ENCODE peak calls at places on chromosome 14, in eight cellular contexts. One of them, this sample, is unnamed.

GRCh38 chr14:31536201-31536960 is 24.8 kb upstream of the NUBPL start:
- DNase-seq in stimulated activated CD8-positive, alpha-beta memory T cell treated with anti-CD3 and anti-CD28 coated beads, Interleukin-4, amount 100 ng/mL, for 24 hours: no peak
- DNase-seq in stimulated activated CD4-positive, alpha-beta T cell treated with anti-CD3 and anti-CD28 coated beads, Interleukin-2, amount 100 ng/mL, for 48 hours: no peak
- DNase-seq in transverse colon: peak
- DNase-seq in IMR-90: no peak
- DNase-seq in mesothelial cell of epicardium: no peak
- DNase-seq in A549: no peak
- DNase-seq in ELR: peak
- DNase-seq in this sample: no peak

GRCh38 chr14:75430106-75430505 is 2.3 kb downstream of the JDP2 start:
- DNase-seq in stimulated activated CD8-positive, alpha-beta memory T cell treated with anti-CD3 and anti-CD28 coated beads, Interleukin-4, amount 100 ng/mL, for 24 hours: no peak
- DNase-seq in stimulated activated CD4-positive, alpha-beta T cell treated with anti-CD3 and anti-CD28 coated beads, Interleukin-2, amount 100 ng/mL, for 48 hours: no peak
- DNase-seq in transverse colon: no peak
- DNase-seq in IMR-90: peak
- DNase-seq in mesothelial cell of epicardium: no peak
- DNase-seq in A549: no peak
- DNase-seq in ELR: no peak
- DNase-seq in this sample: no peak

GRCh38 chr14:69357544-69358200 is 40.4 kb downstream of the ERH start:
- DNase-seq in stimulated activated CD8-positive, alpha-beta memory T cell treated with anti-CD3 and anti-CD28 coated beads, Interleukin-4, amount 100 ng/mL, for 24 hours: no peak
- DNase-seq in stimulated activated CD4-positive, alpha-beta T cell treated with anti-CD3 and anti-CD28 coated beads, Interleukin-2, amount 100 ng/mL, for 48 hours: no peak
- DNase-seq in transverse colon: no peak
- DNase-seq in IMR-90: no peak
- DNase-seq in mesothelial cell of epicardium: no peak
- DNase-seq in A549: no peak
- DNase-seq in ELR: no peak
- DNase-seq in this sample: no peak

GRCh38 chr14:95235351-95235750 is 78.0 kb upstream of the DICER1 start:
- DNase-seq in stimulated activated CD8-positive, alpha-beta memory T cell treated with anti-CD3 and anti-CD28 coated beads, Interleukin-4, amount 100 ng/mL, for 24 hours: no peak
- DNase-seq in stimulated activated CD4-positive, alpha-beta T cell treated with anti-CD3 and anti-CD28 coated beads, Interleukin-2, amount 100 ng/mL, for 48 hours: no peak
- DNase-seq in transverse colon: no peak
- DNase-seq in IMR-90: no peak
- DNase-seq in mesothelial cell of epicardium: no peak
- DNase-seq in A549: no peak
- DNase-seq in ELR: no peak
- DNase-seq in this sample: no peak

GRCh38 chr14:97221572-97221971 is 424.4 kb downstream of the VRK1 start:
- DNase-seq in stimulated activated CD8-positive, alpha-beta memory T cell treated with anti-CD3 and anti-CD28 coated beads, Interleukin-4, amount 100 ng/mL, for 24 hours: no peak
- DNase-seq in stimulated activated CD4-positive, alpha-beta T cell treated with anti-CD3 and anti-CD28 coated beads, Interleukin-2, amount 100 ng/mL, for 48 hours: no peak
- DNase-seq in transverse colon: no peak
- DNase-seq in IMR-90: no peak
- DNase-seq in mesothelial cell of epicardium: no peak
- DNase-seq in A549: no peak
- DNase-seq in ELR: no peak
- DNase-seq in this sample: no peak

GRCh38 chr14:92531151-92531873 is 17.7 kb downstream of the RIN3 start:
- DNase-seq in stimulated activated CD8-positive, alpha-beta memory T cell treated with anti-CD3 and anti-CD28 coated beads, Interleukin-4, amount 100 ng/mL, for 24 hours: peak
- DNase-seq in stimulated activated CD4-positive, alpha-beta T cell treated with anti-CD3 and anti-CD28 coated beads, Interleukin-2, amount 100 ng/mL, for 48 hours: no peak
- DNase-seq in transverse colon: no peak
- DNase-seq in IMR-90: no peak
- DNase-seq in mesothelial cell of epicardium: no peak
- DNase-seq in A549: no peak
- DNase-seq in ELR: no peak
- DNase-seq in this sample: no peak

GRCh38 chr14:103288076-103288766 is 45.8 kb upstream of the EIF5 start:
- DNase-seq in stimulated activated CD8-positive, alpha-beta memory T cell treated with anti-CD3 and anti-CD28 coated beads, Interleukin-4, amount 100 ng/mL, for 24 hours: no peak
- DNase-seq in stimulated activated CD4-positive, alpha-beta T cell treated with anti-CD3 and anti-CD28 coated beads, Interleukin-2, amount 100 ng/mL, for 48 hours: no peak
- DNase-seq in transverse colon: no peak
- DNase-seq in IMR-90: no peak
- DNase-seq in mesothelial cell of epicardium: no peak
- DNase-seq in A549: no peak
- DNase-seq in ELR: no peak
- DNase-seq in this sample: no peak

GRCh38 chr14:32259368-32260013 is 56.4 kb upstream of the RNU6-8 start:
- DNase-seq in stimulated activated CD8-positive, alpha-beta memory T cell treated with anti-CD3 and anti-CD28 coated beads, Interleukin-4, amount 100 ng/mL, for 24 hours: no peak
- DNase-seq in stimulated activated CD4-positive, alpha-beta T cell treated with anti-CD3 and anti-CD28 coated beads, Interleukin-2, amount 100 ng/mL, for 48 hours: no peak
- DNase-seq in transverse colon: no peak
- DNase-seq in IMR-90: peak
- DNase-seq in mesothelial cell of epicardium: no peak
- DNase-seq in A549: peak
- DNase-seq in ELR: peak
- DNase-seq in this sample: peak

GRCh38 chr14:59265808-59266207 is 77.3 kb downstream of the DAAM1 start:
- DNase-seq in stimulated activated CD8-positive, alpha-beta memory T cell treated with anti-CD3 and anti-CD28 coated beads, Interleukin-4, amount 100 ng/mL, for 24 hours: no peak
- DNase-seq in stimulated activated CD4-positive, alpha-beta T cell treated with anti-CD3 and anti-CD28 coated beads, Interleukin-2, amount 100 ng/mL, for 48 hours: no peak
- DNase-seq in transverse colon: peak
- DNase-seq in IMR-90: no peak
- DNase-seq in mesothelial cell of epicardium: no peak
- DNase-seq in A549: no peak
- DNase-seq in ELR: peak
- DNase-seq in this sample: no peak

GRCh38 chr14:24298892-24299254 is 707 bp downstream of the DHRS1 start:
- DNase-seq in stimulated activated CD8-positive, alpha-beta memory T cell treated with anti-CD3 and anti-CD28 coated beads, Interleukin-4, amount 100 ng/mL, for 24 hours: no peak
- DNase-seq in stimulated activated CD4-positive, alpha-beta T cell treated with anti-CD3 and anti-CD28 coated beads, Interleukin-2, amount 100 ng/mL, for 48 hours: no peak
- DNase-seq in transverse colon: no peak
- DNase-seq in IMR-90: peak
- DNase-seq in mesothelial cell of epicardium: no peak
- DNase-seq in A549: peak
- DNase-seq in ELR: peak
- DNase-seq in this sample: peak

GRCh38 chr14:99983251-99984012 is 81.8 kb upstream of the EVL start:
- DNase-seq in stimulated activated CD8-positive, alpha-beta memory T cell treated with anti-CD3 and anti-CD28 coated beads, Interleukin-4, amount 100 ng/mL, for 24 hours: no peak
- DNase-seq in stimulated activated CD4-positive, alpha-beta T cell treated with anti-CD3 and anti-CD28 coated beads, Interleukin-2, amount 100 ng/mL, for 48 hours: no peak
- DNase-seq in transverse colon: no peak
- DNase-seq in IMR-90: no peak
- DNase-seq in mesothelial cell of epicardium: no peak
- DNase-seq in A549: no peak
- DNase-seq in ELR: no peak
- DNase-seq in this sample: no peak

GRCh38 chr14:75985618-75986438 is at the start of gene IFT43:
- DNase-seq in stimulated activated CD8-positive, alpha-beta memory T cell treated with anti-CD3 and anti-CD28 coated beads, Interleukin-4, amount 100 ng/mL, for 24 hours: peak
- DNase-seq in stimulated activated CD4-positive, alpha-beta T cell treated with anti-CD3 and anti-CD28 coated beads, Interleukin-2, amount 100 ng/mL, for 48 hours: peak
- DNase-seq in transverse colon: peak
- DNase-seq in IMR-90: peak
- DNase-seq in mesothelial cell of epicardium: peak
- DNase-seq in A549: peak
- DNase-seq in ELR: peak
- DNase-seq in this sample: peak

GRCh38 chr14:78933948-78934524 is 763.9 kb downstream of the NRXN3 start:
- DNase-seq in stimulated activated CD8-positive, alpha-beta memory T cell treated with anti-CD3 and anti-CD28 coated beads, Interleukin-4, amount 100 ng/mL, for 24 hours: no peak
- DNase-seq in stimulated activated CD4-positive, alpha-beta T cell treated with anti-CD3 and anti-CD28 coated beads, Interleukin-2, amount 100 ng/mL, for 48 hours: no peak
- DNase-seq in transverse colon: no peak
- DNase-seq in IMR-90: peak
- DNase-seq in mesothelial cell of epicardium: no peak
- DNase-seq in A549: peak
- DNase-seq in ELR: peak
- DNase-seq in this sample: peak

GRCh38 chr14:80988742-80989429 is 33.5 kb downstream of the TSHR start:
- DNase-seq in stimulated activated CD8-positive, alpha-beta memory T cell treated with anti-CD3 and anti-CD28 coated beads, Interleukin-4, amount 100 ng/mL, for 24 hours: no peak
- DNase-seq in stimulated activated CD4-positive, alpha-beta T cell treated with anti-CD3 and anti-CD28 coated beads, Interleukin-2, amount 100 ng/mL, for 48 hours: no peak
- DNase-seq in transverse colon: no peak
- DNase-seq in IMR-90: peak
- DNase-seq in mesothelial cell of epicardium: no peak
- DNase-seq in A549: no peak
- DNase-seq in ELR: peak
- DNase-seq in this sample: no peak

GRCh38 chr14:35140718-35141581 is 18.6 kb downstream of the PRORP start:
- DNase-seq in stimulated activated CD8-positive, alpha-beta memory T cell treated with anti-CD3 and anti-CD28 coated beads, Interleukin-4, amount 100 ng/mL, for 24 hours: no peak
- DNase-seq in stimulated activated CD4-positive, alpha-beta T cell treated with anti-CD3 and anti-CD28 coated beads, Interleukin-2, amount 100 ng/mL, for 48 hours: no peak
- DNase-seq in transverse colon: no peak
- DNase-seq in IMR-90: peak
- DNase-seq in mesothelial cell of epicardium: no peak
- DNase-seq in A549: no peak
- DNase-seq in ELR: peak
- DNase-seq in this sample: no peak

GRCh38 chr14:72904840-72905561 is 11.1 kb upstream of the DPF3 start:
- DNase-seq in stimulated activated CD8-positive, alpha-beta memory T cell treated with anti-CD3 and anti-CD28 coated beads, Interleukin-4, amount 100 ng/mL, for 24 hours: peak
- DNase-seq in stimulated activated CD4-positive, alpha-beta T cell treated with anti-CD3 and anti-CD28 coated beads, Interleukin-2, amount 100 ng/mL, for 48 hours: no peak
- DNase-seq in transverse colon: peak
- DNase-seq in IMR-90: peak
- DNase-seq in mesothelial cell of epicardium: no peak
- DNase-seq in A549: peak
- DNase-seq in ELR: peak
- DNase-seq in this sample: peak

GRCh38 chr14:100841445-100842403 is 15.8 kb downstream of the MEG3 start:
- DNase-seq in stimulated activated CD8-positive, alpha-beta memory T cell treated with anti-CD3 and anti-CD28 coated beads, Interleukin-4, amount 100 ng/mL, for 24 hours: no peak
- DNase-seq in stimulated activated CD4-positive, alpha-beta T cell treated with anti-CD3 and anti-CD28 coated beads, Interleukin-2, amount 100 ng/mL, for 48 hours: no peak
- DNase-seq in transverse colon: no peak
- DNase-seq in IMR-90: no peak
- DNase-seq in mesothelial cell of epicardium: no peak
- DNase-seq in A549: no peak
- DNase-seq in ELR: no peak
- DNase-seq in this sample: no peak

GRCh38 chr14:69712217-69712565 is 54.8 kb upstream of the SRSF5 start:
- DNase-seq in stimulated activated CD8-positive, alpha-beta memory T cell treated with anti-CD3 and anti-CD28 coated beads, Interleukin-4, amount 100 ng/mL, for 24 hours: no peak
- DNase-seq in stimulated activated CD4-positive, alpha-beta T cell treated with anti-CD3 and anti-CD28 coated beads, Interleukin-2, amount 100 ng/mL, for 48 hours: no peak
- DNase-seq in transverse colon: no peak
- DNase-seq in IMR-90: no peak
- DNase-seq in mesothelial cell of epicardium: no peak
- DNase-seq in A549: no peak
- DNase-seq in ELR: no peak
- DNase-seq in this sample: no peak

GRCh38 chr14:36519431-36520321 is at the start of gene NKX2-1:
- DNase-seq in stimulated activated CD8-positive, alpha-beta memory T cell treated with anti-CD3 and anti-CD28 coated beads, Interleukin-4, amount 100 ng/mL, for 24 hours: no peak
- DNase-seq in stimulated activated CD4-positive, alpha-beta T cell treated with anti-CD3 and anti-CD28 coated beads, Interleukin-2, amount 100 ng/mL, for 48 hours: no peak
- DNase-seq in transverse colon: no peak
- DNase-seq in IMR-90: no peak
- DNase-seq in mesothelial cell of epicardium: no peak
- DNase-seq in A549: peak
- DNase-seq in ELR: no peak
- DNase-seq in this sample: no peak

GRCh38 chr14:104576607-104577332 is 2.8 kb upstream of the C14orf180 start:
- DNase-seq in stimulated activated CD8-positive, alpha-beta memory T cell treated with anti-CD3 and anti-CD28 coated beads, Interleukin-4, amount 100 ng/mL, for 24 hours: no peak
- DNase-seq in stimulated activated CD4-positive, alpha-beta T cell treated with anti-CD3 and anti-CD28 coated beads, Interleukin-2, amount 100 ng/mL, for 48 hours: no peak
- DNase-seq in transverse colon: peak
- DNase-seq in IMR-90: no peak
- DNase-seq in mesothelial cell of epicardium: no peak
- DNase-seq in A549: no peak
- DNase-seq in ELR: peak
- DNase-seq in this sample: no peak

GRCh38 chr14:24398943-24399801 is at the start of gene NYNRIN:
- DNase-seq in stimulated activated CD8-positive, alpha-beta memory T cell treated with anti-CD3 and anti-CD28 coated beads, Interleukin-4, amount 100 ng/mL, for 24 hours: peak
- DNase-seq in stimulated activated CD4-positive, alpha-beta T cell treated with anti-CD3 and anti-CD28 coated beads, Interleukin-2, amount 100 ng/mL, for 48 hours: no peak
- DNase-seq in transverse colon: peak
- DNase-seq in IMR-90: peak
- DNase-seq in mesothelial cell of epicardium: peak
- DNase-seq in A549: no peak
- DNase-seq in ELR: peak
- DNase-seq in this sample: peak

GRCh38 chr14:75205586-75205985 is 29.2 kb upstream of the TMED10 start:
- DNase-seq in stimulated activated CD8-positive, alpha-beta memory T cell treated with anti-CD3 and anti-CD28 coated beads, Interleukin-4, amount 100 ng/mL, for 24 hours: no peak
- DNase-seq in stimulated activated CD4-positive, alpha-beta T cell treated with anti-CD3 and anti-CD28 coated beads, Interleukin-2, amount 100 ng/mL, for 48 hours: no peak
- DNase-seq in transverse colon: no peak
- DNase-seq in IMR-90: peak
- DNase-seq in mesothelial cell of epicardium: no peak
- DNase-seq in A549: no peak
- DNase-seq in ELR: peak
- DNase-seq in this sample: no peak

GRCh38 chr14:51283402-51283825 is 43.4 kb downstream of the TMX1 start:
- DNase-seq in stimulated activated CD8-positive, alpha-beta memory T cell treated with anti-CD3 and anti-CD28 coated beads, Interleukin-4, amount 100 ng/mL, for 24 hours: no peak
- DNase-seq in stimulated activated CD4-positive, alpha-beta T cell treated with anti-CD3 and anti-CD28 coated beads, Interleukin-2, amount 100 ng/mL, for 48 hours: no peak
- DNase-seq in transverse colon: no peak
- DNase-seq in IMR-90: peak
- DNase-seq in mesothelial cell of epicardium: no peak
- DNase-seq in A549: peak
- DNase-seq in ELR: peak
- DNase-seq in this sample: peak

GRCh38 chr14:38616959-38617358 is 361.1 kb upstream of the CLEC14A start:
- DNase-seq in stimulated activated CD8-positive, alpha-beta memory T cell treated with anti-CD3 and anti-CD28 coated beads, Interleukin-4, amount 100 ng/mL, for 24 hours: no peak
- DNase-seq in stimulated activated CD4-positive, alpha-beta T cell treated with anti-CD3 and anti-CD28 coated beads, Interleukin-2, amount 100 ng/mL, for 48 hours: no peak
- DNase-seq in transverse colon: no peak
- DNase-seq in IMR-90: peak
- DNase-seq in mesothelial cell of epicardium: no peak
- DNase-seq in A549: no peak
- DNase-seq in ELR: peak
- DNase-seq in this sample: no peak

GRCh38 chr14:34502826-34503225 is 36.7 kb downstream of the EAPP start:
- DNase-seq in stimulated activated CD8-positive, alpha-beta memory T cell treated with anti-CD3 and anti-CD28 coated beads, Interleukin-4, amount 100 ng/mL, for 24 hours: no peak
- DNase-seq in stimulated activated CD4-positive, alpha-beta T cell treated with anti-CD3 and anti-CD28 coated beads, Interleukin-2, amount 100 ng/mL, for 48 hours: no peak
- DNase-seq in transverse colon: no peak
- DNase-seq in IMR-90: peak
- DNase-seq in mesothelial cell of epicardium: no peak
- DNase-seq in A549: no peak
- DNase-seq in ELR: no peak
- DNase-seq in this sample: no peak

GRCh38 chr14:77251870-77252269 is 19.1 kb downstream of the NGB start:
- DNase-seq in stimulated activated CD8-positive, alpha-beta memory T cell treated with anti-CD3 and anti-CD28 coated beads, Interleukin-4, amount 100 ng/mL, for 24 hours: no peak
- DNase-seq in stimulated activated CD4-positive, alpha-beta T cell treated with anti-CD3 and anti-CD28 coated beads, Interleukin-2, amount 100 ng/mL, for 48 hours: no peak
- DNase-seq in transverse colon: no peak
- DNase-seq in IMR-90: no peak
- DNase-seq in mesothelial cell of epicardium: no peak
- DNase-seq in A549: no peak
- DNase-seq in ELR: no peak
- DNase-seq in this sample: no peak

GRCh38 chr14:99763527-99764221 is 29.5 kb upstream of the EML1 start:
- DNase-seq in stimulated activated CD8-positive, alpha-beta memory T cell treated with anti-CD3 and anti-CD28 coated beads, Interleukin-4, amount 100 ng/mL, for 24 hours: no peak
- DNase-seq in stimulated activated CD4-positive, alpha-beta T cell treated with anti-CD3 and anti-CD28 coated beads, Interleukin-2, amount 100 ng/mL, for 48 hours: no peak
- DNase-seq in transverse colon: no peak
- DNase-seq in IMR-90: no peak
- DNase-seq in mesothelial cell of epicardium: no peak
- DNase-seq in A549: no peak
- DNase-seq in ELR: no peak
- DNase-seq in this sample: no peak

GRCh38 chr14:74326369-74327152 is 21.7 kb upstream of the VRTN start:
- DNase-seq in stimulated activated CD8-positive, alpha-beta memory T cell treated with anti-CD3 and anti-CD28 coated beads, Interleukin-4, amount 100 ng/mL, for 24 hours: no peak
- DNase-seq in stimulated activated CD4-positive, alpha-beta T cell treated with anti-CD3 and anti-CD28 coated beads, Interleukin-2, amount 100 ng/mL, for 48 hours: no peak
- DNase-seq in transverse colon: no peak
- DNase-seq in IMR-90: no peak
- DNase-seq in mesothelial cell of epicardium: peak
- DNase-seq in A549: no peak
- DNase-seq in ELR: no peak
- DNase-seq in this sample: no peak

GRCh38 chr14:67517083-67517482 is 16.0 kb upstream of the PLEKHH1 start:
- DNase-seq in stimulated activated CD8-positive, alpha-beta memory T cell treated with anti-CD3 and anti-CD28 coated beads, Interleukin-4, amount 100 ng/mL, for 24 hours: no peak
- DNase-seq in stimulated activated CD4-positive, alpha-beta T cell treated with anti-CD3 and anti-CD28 coated beads, Interleukin-2, amount 100 ng/mL, for 48 hours: no peak
- DNase-seq in transverse colon: peak
- DNase-seq in IMR-90: no peak
- DNase-seq in mesothelial cell of epicardium: no peak
- DNase-seq in A549: no peak
- DNase-seq in ELR: peak
- DNase-seq in this sample: no peak

GRCh38 chr14:77302926-77303325 is 17.8 kb downstream of the POMT2 start:
- DNase-seq in stimulated activated CD8-positive, alpha-beta memory T cell treated with anti-CD3 and anti-CD28 coated beads, Interleukin-4, amount 100 ng/mL, for 24 hours: no peak
- DNase-seq in stimulated activated CD4-positive, alpha-beta T cell treated with anti-CD3 and anti-CD28 coated beads, Interleukin-2, amount 100 ng/mL, for 48 hours: peak
- DNase-seq in transverse colon: no peak
- DNase-seq in IMR-90: peak
- DNase-seq in mesothelial cell of epicardium: no peak
- DNase-seq in A549: peak
- DNase-seq in ELR: peak
- DNase-seq in this sample: peak

GRCh38 chr14:55898938-55899337 is 219.3 kb upstream of the PELI2 start:
- DNase-seq in stimulated activated CD8-positive, alpha-beta memory T cell treated with anti-CD3 and anti-CD28 coated beads, Interleukin-4, amount 100 ng/mL, for 24 hours: no peak
- DNase-seq in stimulated activated CD4-positive, alpha-beta T cell treated with anti-CD3 and anti-CD28 coated beads, Interleukin-2, amount 100 ng/mL, for 48 hours: no peak
- DNase-seq in transverse colon: no peak
- DNase-seq in IMR-90: no peak
- DNase-seq in mesothelial cell of epicardium: no peak
- DNase-seq in A549: no peak
- DNase-seq in ELR: no peak
- DNase-seq in this sample: no peak

GRCh38 chr14:59325906-59326305 is 137.4 kb downstream of the DAAM1 start:
- DNase-seq in stimulated activated CD8-positive, alpha-beta memory T cell treated with anti-CD3 and anti-CD28 coated beads, Interleukin-4, amount 100 ng/mL, for 24 hours: no peak
- DNase-seq in stimulated activated CD4-positive, alpha-beta T cell treated with anti-CD3 and anti-CD28 coated beads, Interleukin-2, amount 100 ng/mL, for 48 hours: no peak
- DNase-seq in transverse colon: no peak
- DNase-seq in IMR-90: peak
- DNase-seq in mesothelial cell of epicardium: no peak
- DNase-seq in A549: no peak
- DNase-seq in ELR: peak
- DNase-seq in this sample: no peak